ENCODE peak calls at places on chromosome 7, in six cellular contexts. One of them, this sample, is unnamed.

GRCh38 chr7:8232999-8233847 is 28.7 kb downstream of the ICA1 start:
- DNase-seq in hepatocyte: peak
- DNase-seq in HT1080: peak
- DNase-seq in HEK293T: no peak
- DNase-seq in G401: no peak
- DNase-seq in cardiac fibroblast: peak
- DNase-seq in this sample: no peak

GRCh38 chr7:100465702-100466311 is 1.7 kb upstream of the SPACDR start:
- DNase-seq in hepatocyte: peak
- DNase-seq in HT1080: peak
- DNase-seq in HEK293T: peak
- DNase-seq in G401: peak
- DNase-seq in cardiac fibroblast: peak
- DNase-seq in this sample: peak

GRCh38 chr7:1705856-1706255 is 35.8 kb downstream of the ELFN1 start:
- DNase-seq in hepatocyte: no peak
- DNase-seq in HT1080: no peak
- DNase-seq in HEK293T: no peak
- DNase-seq in G401: no peak
- DNase-seq in cardiac fibroblast: no peak
- DNase-seq in this sample: no peak

GRCh38 chr7:15628876-15629275 is 57.6 kb downstream of the MEOX2 start:
- DNase-seq in hepatocyte: no peak
- DNase-seq in HT1080: peak
- DNase-seq in HEK293T: no peak
- DNase-seq in G401: no peak
- DNase-seq in cardiac fibroblast: no peak
- DNase-seq in this sample: no peak

GRCh38 chr7:38070718-38071117 is 107.3 kb upstream of the STARD3NL start:
- DNase-seq in hepatocyte: peak
- DNase-seq in HT1080: peak
- DNase-seq in HEK293T: peak
- DNase-seq in G401: peak
- DNase-seq in cardiac fibroblast: peak
- DNase-seq in this sample: peak

GRCh38 chr7:12683678-12684077 is 3.8 kb upstream of the ARL4A start:
- DNase-seq in hepatocyte: no peak
- DNase-seq in HT1080: no peak
- DNase-seq in HEK293T: no peak
- DNase-seq in G401: no peak
- DNase-seq in cardiac fibroblast: peak
- DNase-seq in this sample: peak

GRCh38 chr7:100435401-100436304 is 644 bp downstream of the PPP1R35 start:
- DNase-seq in hepatocyte: peak
- DNase-seq in HT1080: no peak
- DNase-seq in HEK293T: no peak
- DNase-seq in G401: peak
- DNase-seq in cardiac fibroblast: peak
- DNase-seq in this sample: peak

GRCh38 chr7:50681451-50682045 is 101.1 kb downstream of the GRB10 start:
- DNase-seq in hepatocyte: peak
- DNase-seq in HT1080: no peak
- DNase-seq in HEK293T: no peak
- DNase-seq in G401: no peak
- DNase-seq in cardiac fibroblast: no peak
- DNase-seq in this sample: no peak

GRCh38 chr7:7176421-7177043 is 5.8 kb upstream of the C1GALT1 start:
- DNase-seq in hepatocyte: peak
- DNase-seq in HT1080: peak
- DNase-seq in HEK293T: no peak
- DNase-seq in G401: no peak
- DNase-seq in cardiac fibroblast: peak
- DNase-seq in this sample: peak

GRCh38 chr7:30226593-30227268 is 57.7 kb upstream of the ZNRF2 start:
- DNase-seq in hepatocyte: peak
- DNase-seq in HT1080: peak
- DNase-seq in HEK293T: peak
- DNase-seq in G401: peak
- DNase-seq in cardiac fibroblast: no peak
- DNase-seq in this sample: peak

GRCh38 chr7:133619491-133619890 is 366.6 kb downstream of the EXOC4 start:
- DNase-seq in hepatocyte: no peak
- DNase-seq in HT1080: no peak
- DNase-seq in HEK293T: no peak
- DNase-seq in G401: no peak
- DNase-seq in cardiac fibroblast: no peak
- DNase-seq in this sample: no peak

GRCh38 chr7:67724435-67724834 is 727.8 kb downstream of the TYW1 start:
- DNase-seq in hepatocyte: no peak
- DNase-seq in HT1080: no peak
- DNase-seq in HEK293T: no peak
- DNase-seq in G401: no peak
- DNase-seq in cardiac fibroblast: no peak
- DNase-seq in this sample: no peak

GRCh38 chr7:4479367-4480039 is 202.6 kb upstream of the FOXK1 start:
- DNase-seq in hepatocyte: peak
- DNase-seq in HT1080: peak
- DNase-seq in HEK293T: peak
- DNase-seq in G401: no peak
- DNase-seq in cardiac fibroblast: peak
- DNase-seq in this sample: peak

GRCh38 chr7:45447296-45447695 is 126.9 kb upstream of the ADCY1 start:
- DNase-seq in hepatocyte: no peak
- DNase-seq in HT1080: no peak
- DNase-seq in HEK293T: no peak
- DNase-seq in G401: no peak
- DNase-seq in cardiac fibroblast: no peak
- DNase-seq in this sample: no peak

GRCh38 chr7:115662676-115663075 is 367.9 kb downstream of the TFEC start:
- DNase-seq in hepatocyte: no peak
- DNase-seq in HT1080: no peak
- DNase-seq in HEK293T: no peak
- DNase-seq in G401: no peak
- DNase-seq in cardiac fibroblast: no peak
- DNase-seq in this sample: no peak